ENCODE peak calls at places on chromosomes 13 and 19, in seven cellular contexts. Z, S, J, A, F, D and G are unnamed samples.

GRCh38 chr19:9054768-9055167 is 32.1 kb upstream of the OR1M1 start:
- DNase-seq in Z (no peak), S (no peak), J (no peak), A (no peak), F (no peak), D (no peak), G (no peak)

GRCh38 chr13:102703721-102704035 is 8.8 kb upstream of the METTL21C start:
- DNase-seq in Z (no peak), S (no peak), J (no peak), A (no peak), F (no peak), D (no peak), G (no peak)

GRCh38 chr13:98520674-98521449 is 56.0 kb downstream of the STK24 start:
- DNase-seq in Z (no peak), S (no peak), J (no peak), A (no peak), F (no peak), D (no peak), G (no peak)

GRCh38 chr13:93146584-93147292 is 79.9 kb upstream of the GPC6 start:
- DNase-seq in Z (no peak), S (peak), J (no peak), A (peak), F (peak), D (no peak), G (no peak)

GRCh38 chr19:45455707-45456499 is 11.9 kb upstream of the FOSB start:
- DNase-seq in Z (peak), S (peak), J (peak), A (peak), F (peak), D (peak), G (peak)

GRCh38 chr13:86976521-86977324 is 694.4 kb upstream of the SLITRK5 start:
- DNase-seq in Z (no peak), S (peak), J (no peak), A (no peak), F (no peak), D (no peak), G (no peak)

GRCh38 chr19:39038098-39038497 is 5.7 kb upstream of the FBXO27 start:
- DNase-seq in Z (no peak), S (peak), J (no peak), A (peak), F (peak), D (no peak), G (no peak)

GRCh38 chr19:38793186-38793585 is 4.2 kb downstream of the LGALS7B start:
- DNase-seq in Z (no peak), S (peak), J (no peak), A (peak), F (peak), D (no peak), G (no peak)

GRCh38 chr19:4064551-4065260 is 2.0 kb downstream of the ZBTB7A start:
- DNase-seq in Z (peak), S (no peak), J (peak), A (no peak), F (peak), D (no peak), G (peak)

GRCh38 chr19:41621654-41622053 is 5.2 kb downstream of the CEACAM4 start:
- DNase-seq in Z (no peak), S (no peak), J (no peak), A (no peak), F (no peak), D (no peak), G (no peak)

GRCh38 chr19:47489072-47489914 is 5.3 kb upstream of the KPTN start:
- DNase-seq in Z (peak), S (no peak), J (no peak), A (no peak), F (peak), D (no peak), G (no peak)

GRCh38 chr13:25715760-25716159 is 336.1 kb downstream of the SHISA2 start:
- DNase-seq in Z (no peak), S (no peak), J (no peak), A (no peak), F (no peak), D (no peak), G (no peak)

GRCh38 chr19:3524075-3524842 is 14.7 kb upstream of the TEKTIP1 start:
- DNase-seq in Z (no peak), S (no peak), J (no peak), A (no peak), F (no peak), D (no peak), G (no peak)

GRCh38 chr19:3785938-3786824 is at the start of gene MATK:
- DNase-seq in Z (no peak), S (no peak), J (no peak), A (no peak), F (no peak), D (no peak), G (no peak)

GRCh38 chr13:45630791-45631190 is 15.3 kb upstream of the ERICH6B start:
- DNase-seq in Z (no peak), S (no peak), J (no peak), A (no peak), F (no peak), D (no peak), G (no peak)

GRCh38 chr13:27266937-27267336 is 3.7 kb upstream of the RASL11A start:
- DNase-seq in Z (no peak), S (no peak), J (no peak), A (no peak), F (no peak), D (no peak), G (no peak)

GRCh38 chr19:33444238-33444992 is 70.9 kb downstream of the CEBPG start:
- DNase-seq in Z (peak), S (no peak), J (no peak), A (no peak), F (no peak), D (no peak), G (no peak)

DNA sequence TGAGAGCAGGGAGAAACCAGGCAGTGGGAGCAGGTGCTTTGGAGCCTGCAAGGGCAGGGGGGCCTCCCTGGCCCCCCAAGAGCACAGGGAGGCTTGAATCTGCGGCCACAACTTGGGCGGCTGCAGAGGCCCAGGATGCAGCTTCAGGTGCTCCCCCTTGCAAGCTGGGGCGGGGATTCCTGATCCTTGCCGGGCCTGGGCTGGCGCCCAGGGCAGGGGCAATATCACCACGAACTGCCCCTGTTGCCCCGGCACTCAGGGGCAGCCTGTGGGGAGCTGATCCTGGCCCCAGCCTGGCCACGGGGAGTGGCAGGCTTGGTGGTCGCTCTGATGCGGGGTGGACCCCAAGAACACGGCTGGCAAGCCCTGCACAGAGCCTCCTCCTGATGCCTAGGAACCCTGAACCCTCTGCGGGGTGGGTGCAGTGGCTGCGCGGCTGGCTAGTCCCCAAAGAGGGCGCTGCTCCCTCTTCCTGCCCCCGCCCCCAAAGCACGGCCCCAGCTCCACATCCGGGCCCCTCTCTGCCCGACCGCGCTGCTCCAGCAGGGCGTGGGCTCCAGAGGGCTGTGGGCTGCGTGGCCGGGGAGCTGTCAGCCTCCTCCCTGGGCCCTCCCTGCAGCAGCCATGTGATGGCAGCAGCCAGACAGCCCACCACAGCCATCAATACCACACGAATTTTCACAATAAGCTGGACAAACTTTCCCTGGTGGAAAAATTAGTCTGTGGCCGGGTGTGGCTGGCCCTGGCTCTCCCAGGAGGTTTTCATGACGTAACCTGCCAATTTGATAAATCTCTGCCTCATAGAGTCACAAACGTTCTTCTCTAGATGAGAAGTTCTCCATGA is 21.0 kb downstream of the TNFSF9 start:
- DNase-seq in Z (peak), S (peak), J (no peak), A (no peak), F (no peak), D (peak), G (peak)
- TF ChIP-seq CTCF in Z (no peak), S (no peak), J (no peak), A (no peak), F (no peak), D (peak), G (no peak)

DNA sequence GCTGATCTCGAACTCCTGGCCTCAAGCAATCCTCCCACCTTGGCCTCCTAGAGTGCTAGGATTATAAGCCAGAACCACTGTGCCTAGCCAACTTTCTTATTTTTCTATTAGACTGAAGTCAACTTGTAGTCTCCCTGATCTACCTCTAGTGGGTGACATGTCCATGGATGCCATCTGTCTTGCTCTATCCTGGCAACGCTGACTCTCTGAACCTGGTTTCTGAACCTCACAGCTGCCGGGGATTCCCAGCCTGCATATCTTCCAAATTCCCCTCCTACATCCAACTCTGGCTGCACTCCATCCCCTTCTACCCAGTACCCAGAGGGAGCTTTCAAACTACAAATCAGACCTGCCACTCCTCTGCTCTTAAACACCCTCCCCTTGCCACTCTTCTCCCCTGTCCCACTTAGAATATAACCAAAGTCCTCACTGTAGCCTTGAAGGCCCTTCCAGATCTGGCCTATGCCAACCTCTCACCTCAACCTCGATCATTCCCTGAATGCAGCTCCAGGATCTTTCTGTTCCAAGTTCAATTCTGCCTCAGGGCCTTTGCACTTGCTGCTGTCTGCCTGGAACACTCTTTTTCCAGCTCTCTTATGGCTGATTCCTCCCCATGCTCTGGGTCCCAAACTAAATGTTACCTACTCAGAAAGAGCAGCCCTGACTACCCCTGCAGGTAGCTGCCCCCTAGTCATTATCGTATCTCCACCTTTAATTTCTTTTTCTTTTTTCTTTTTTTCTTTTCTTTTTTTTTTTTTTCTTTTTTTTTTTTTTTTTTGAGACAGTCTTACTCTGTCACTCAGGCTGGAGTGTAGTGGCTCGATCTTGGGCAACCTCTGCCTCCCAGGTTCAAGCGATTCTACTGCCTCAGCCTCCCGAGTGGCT is 2.2 kb downstream of the CLIP3 start:
- DNase-seq in Z (peak), S (peak), J (no peak), A (peak), F (peak), D (no peak), G (no peak)
- TF ChIP-seq CTCF in Z (no peak), S (no peak), J (no peak), A (peak), F (peak), D (no peak), G (no peak)

DNA sequence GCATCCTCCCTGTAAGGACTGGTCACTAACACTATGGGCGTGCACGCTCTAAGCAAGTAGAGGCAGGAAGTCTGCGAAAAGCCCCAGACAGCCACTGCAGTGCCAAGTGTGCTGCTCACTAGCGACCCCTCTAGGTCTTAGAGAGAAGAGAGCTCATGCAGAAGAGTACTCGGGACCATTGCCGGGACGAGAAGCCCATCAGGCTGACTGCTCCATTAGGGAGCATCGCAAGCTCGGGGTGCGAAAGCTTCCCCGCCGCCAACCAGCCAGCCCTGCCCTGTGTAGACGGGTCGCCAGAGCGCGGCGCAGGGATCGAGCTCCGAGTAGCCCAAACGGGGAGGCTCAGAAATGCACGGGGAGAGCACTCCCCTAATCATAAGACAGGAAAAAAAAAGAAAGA is 16.6 kb downstream of the POU4F1 start:
- DNase-seq in Z (no peak), S (no peak), J (no peak), A (no peak), F (no peak), D (no peak), G (no peak)
- TF ChIP-seq CTCF in Z (no peak), S (peak), J (no peak), A (peak), F (peak), D (no peak), G (no peak)

GRCh38 chr19:56837892-56838679 is 2.4 kb downstream of the PEG3 start:
- DNase-seq in Z (peak), S (no peak), J (peak), A (no peak), F (peak), D (no peak), G (no peak)
- TF ChIP-seq CTCF in Z (peak), S (no peak), J (peak), A (no peak), F (no peak), D (no peak), G (no peak)

GRCh38 chr13:46666727-46667456 is 113.9 kb downstream of the LRCH1 start:
- DNase-seq in Z (no peak), S (no peak), J (peak), A (no peak), F (no peak), D (no peak), G (no peak)
- TF ChIP-seq CTCF in Z (no peak), S (peak), J (no peak), A (no peak), F (no peak), D (no peak), G (no peak)

GRCh38 chr13:78689011-78689410 is 30.1 kb upstream of the OBI1 start:
- DNase-seq in Z (no peak), S (peak), J (no peak), A (no peak), F (no peak), D (no peak), G (no peak)
- TF ChIP-seq CTCF in Z (peak), S (no peak), J (peak), A (no peak), F (no peak), D (no peak), G (no peak)

DNA sequence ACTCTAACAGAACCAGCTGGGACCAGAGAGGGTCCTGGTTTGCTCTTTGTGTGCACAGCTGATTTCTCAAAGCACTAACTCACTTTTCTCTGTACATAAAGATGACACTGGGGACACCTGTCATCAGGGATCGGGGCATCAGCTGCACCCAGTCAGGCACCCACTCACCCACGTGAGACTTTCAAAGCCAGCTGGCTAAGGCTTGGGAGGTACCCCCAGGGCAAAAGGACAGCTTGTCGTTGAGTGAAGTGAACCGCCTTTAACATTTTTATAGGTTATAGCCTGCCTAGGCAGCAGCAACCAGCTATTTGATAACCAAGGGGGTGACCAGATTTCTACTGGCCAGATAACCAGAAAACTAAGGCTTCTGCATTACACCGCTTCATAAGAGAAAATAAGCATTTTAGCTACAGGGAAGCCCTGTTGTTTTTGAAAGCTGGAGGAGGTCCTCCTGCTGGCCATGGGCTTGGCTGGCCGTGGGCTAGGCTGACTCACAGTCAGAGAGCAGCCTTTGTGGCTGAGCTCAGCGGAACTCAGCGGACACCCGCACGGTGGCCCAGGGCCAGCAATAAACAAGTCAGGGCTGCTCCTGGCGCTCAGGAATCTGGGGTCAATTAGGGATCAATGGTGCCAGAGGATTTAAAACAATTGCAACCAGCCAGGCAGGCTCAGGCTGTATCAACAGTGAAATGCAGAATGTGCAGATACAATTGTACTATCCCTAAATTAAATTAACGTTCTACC is 57.1 kb downstream of the ALOX5AP start:
- DNase-seq in Z (peak), S (peak), J (peak), A (peak), F (peak), D (no peak), G (no peak)
- TF ChIP-seq CTCF in Z (peak), S (peak), J (peak), A (peak), F (peak), D (no peak), G (no peak)